ENCODE peak calls at places on chromosomes 12 and 14, in six cellular contexts. One of them, this sample, is unnamed.

GRCh38 chr12:3083949-3084348 is 6.8 kb downstream of the TSPAN9 start:
- DNase-seq in fibroblast of the aortic adventitia: no peak
- DNase-seq in fibroblast of the conjunctiva: no peak
- DNase-seq in CD8-positive, alpha-beta memory T cell: no peak
- DNase-seq in neural progenitor cell: no peak
- DNase-seq in effector memory CD8-positive, alpha-beta T cell: no peak
- DNase-seq in this sample: peak

GRCh38 chr14:36556811-36557433 is 25.5 kb downstream of the NKX2-8 start:
- DNase-seq in fibroblast of the aortic adventitia: peak
- DNase-seq in fibroblast of the conjunctiva: no peak
- DNase-seq in CD8-positive, alpha-beta memory T cell: no peak
- DNase-seq in neural progenitor cell: peak
- DNase-seq in effector memory CD8-positive, alpha-beta T cell: no peak
- DNase-seq in this sample: peak

GRCh38 chr12:110006115-110006514 is 6.9 kb downstream of the ANKRD13A start:
- DNase-seq in fibroblast of the aortic adventitia: no peak
- DNase-seq in fibroblast of the conjunctiva: no peak
- DNase-seq in CD8-positive, alpha-beta memory T cell: no peak
- DNase-seq in neural progenitor cell: no peak
- DNase-seq in effector memory CD8-positive, alpha-beta T cell: no peak
- DNase-seq in this sample: no peak

GRCh38 chr12:65266408-65266807 is 12.1 kb upstream of the MSRB3 start:
- DNase-seq in fibroblast of the aortic adventitia: no peak
- DNase-seq in fibroblast of the conjunctiva: no peak
- DNase-seq in CD8-positive, alpha-beta memory T cell: no peak
- DNase-seq in neural progenitor cell: no peak
- DNase-seq in effector memory CD8-positive, alpha-beta T cell: no peak
- DNase-seq in this sample: no peak

GRCh38 chr14:81169711-81170103 is 51.1 kb downstream of the GTF2A1 start:
- DNase-seq in fibroblast of the aortic adventitia: peak
- DNase-seq in fibroblast of the conjunctiva: no peak
- DNase-seq in CD8-positive, alpha-beta memory T cell: no peak
- DNase-seq in neural progenitor cell: peak
- DNase-seq in effector memory CD8-positive, alpha-beta T cell: peak
- DNase-seq in this sample: no peak

GRCh38 chr12:92899388-92900001 is 29.6 kb downstream of the EEA1 start:
- DNase-seq in fibroblast of the aortic adventitia: peak
- DNase-seq in fibroblast of the conjunctiva: peak
- DNase-seq in CD8-positive, alpha-beta memory T cell: no peak
- DNase-seq in neural progenitor cell: peak
- DNase-seq in effector memory CD8-positive, alpha-beta T cell: no peak
- DNase-seq in this sample: peak

GRCh38 chr14:94945615-94946014 is 175.7 kb upstream of the GSC start:
- DNase-seq in fibroblast of the aortic adventitia: no peak
- DNase-seq in fibroblast of the conjunctiva: no peak
- DNase-seq in CD8-positive, alpha-beta memory T cell: peak
- DNase-seq in neural progenitor cell: no peak
- DNase-seq in effector memory CD8-positive, alpha-beta T cell: peak
- DNase-seq in this sample: no peak

GRCh38 chr14:105338392-105338791 is 23.8 kb downstream of the PACS2 start:
- DNase-seq in fibroblast of the aortic adventitia: no peak
- DNase-seq in fibroblast of the conjunctiva: no peak
- DNase-seq in CD8-positive, alpha-beta memory T cell: no peak
- DNase-seq in neural progenitor cell: no peak
- DNase-seq in effector memory CD8-positive, alpha-beta T cell: no peak
- DNase-seq in this sample: no peak

GRCh38 chr12:46722737-46723136 is 103.1 kb downstream of the SLC38A4 start:
- DNase-seq in fibroblast of the aortic adventitia: peak
- DNase-seq in fibroblast of the conjunctiva: peak
- DNase-seq in CD8-positive, alpha-beta memory T cell: no peak
- DNase-seq in neural progenitor cell: no peak
- DNase-seq in effector memory CD8-positive, alpha-beta T cell: no peak
- DNase-seq in this sample: peak

GRCh38 chr12:93573552-93574223 is 1.2 kb downstream of the SOCS2 start:
- DNase-seq in fibroblast of the aortic adventitia: peak
- DNase-seq in fibroblast of the conjunctiva: no peak
- DNase-seq in CD8-positive, alpha-beta memory T cell: no peak
- DNase-seq in neural progenitor cell: peak
- DNase-seq in effector memory CD8-positive, alpha-beta T cell: no peak
- DNase-seq in this sample: no peak

This sample was measured in fibroblast of pulmonary artery.